ENCODE peak calls at places on chromosomes 7 and 10, in ten cellular contexts. One of them, this sample, is unnamed.

GRCh38 chr7:43784030-43785001 is 25.8 kb downstream of the BLVRA start:
- DNase-seq in cardiac fibroblast: peak; percentile 11
- DNase-seq in HCT116: no peak
- DNase-seq in stimulated activated CD8-positive, alpha-beta memory T cell treated with anti-CD3 and anti-CD28 coated beads, Interleukin-12 subunit alpha, Interleukin-12 subunit beta, amount 100 ng/mL, for 1 hour: no peak
- DNase-seq in neuronal stem cell: no peak
- DNase-seq in hypothalamus: no peak
- DNase-seq in choroid plexus epithelial cell: peak; percentile 65
- DNase-seq in activated T-cell treated with anti-CD3 and anti-CD28 coated beads for 1 hour: no peak
- DNase-seq in hippocampal formation: no peak
- DNase-seq in posterior cingulate gyrus: no peak
- DNase-seq in this sample: no peak

GRCh38 chr7:141562972-141563371 is 11.8 kb downstream of the AGK start:
- DNase-seq in cardiac fibroblast: peak; percentile 18
- DNase-seq in HCT116: no peak
- DNase-seq in stimulated activated CD8-positive, alpha-beta memory T cell treated with anti-CD3 and anti-CD28 coated beads, Interleukin-12 subunit alpha, Interleukin-12 subunit beta, amount 100 ng/mL, for 1 hour: no peak
- DNase-seq in neuronal stem cell: no peak
- DNase-seq in hypothalamus: no peak
- DNase-seq in choroid plexus epithelial cell: peak; percentile 88
- DNase-seq in activated T-cell treated with anti-CD3 and anti-CD28 coated beads for 1 hour: no peak
- DNase-seq in hippocampal formation: no peak
- DNase-seq in posterior cingulate gyrus: no peak
- DNase-seq in this sample: no peak

GRCh38 chr7:76056241-76056640 is 8.3 kb downstream of the MDH2 start:
- DNase-seq in cardiac fibroblast: no peak
- DNase-seq in HCT116: no peak
- DNase-seq in stimulated activated CD8-positive, alpha-beta memory T cell treated with anti-CD3 and anti-CD28 coated beads, Interleukin-12 subunit alpha, Interleukin-12 subunit beta, amount 100 ng/mL, for 1 hour: no peak
- DNase-seq in neuronal stem cell: no peak
- DNase-seq in hypothalamus: no peak
- DNase-seq in choroid plexus epithelial cell: no peak
- DNase-seq in activated T-cell treated with anti-CD3 and anti-CD28 coated beads for 1 hour: no peak
- DNase-seq in hippocampal formation: no peak
- DNase-seq in posterior cingulate gyrus: no peak
- DNase-seq in this sample: no peak

GRCh38 chr10:91434041-91434440 is 23.9 kb downstream of the HECTD2 start:
- DNase-seq in cardiac fibroblast: peak; percentile 75
- DNase-seq in HCT116: no peak
- DNase-seq in stimulated activated CD8-positive, alpha-beta memory T cell treated with anti-CD3 and anti-CD28 coated beads, Interleukin-12 subunit alpha, Interleukin-12 subunit beta, amount 100 ng/mL, for 1 hour: no peak
- DNase-seq in neuronal stem cell: no peak
- DNase-seq in hypothalamus: no peak
- DNase-seq in choroid plexus epithelial cell: peak; percentile 28
- DNase-seq in activated T-cell treated with anti-CD3 and anti-CD28 coated beads for 1 hour: no peak
- DNase-seq in hippocampal formation: no peak
- DNase-seq in posterior cingulate gyrus: no peak
- DNase-seq in this sample: no peak

GRCh38 chr7:139867847-139868246 is 38.8 kb downstream of the TBXAS1 start:
- DNase-seq in cardiac fibroblast: no peak
- DNase-seq in HCT116: no peak
- DNase-seq in stimulated activated CD8-positive, alpha-beta memory T cell treated with anti-CD3 and anti-CD28 coated beads, Interleukin-12 subunit alpha, Interleukin-12 subunit beta, amount 100 ng/mL, for 1 hour: no peak
- DNase-seq in neuronal stem cell: no peak
- DNase-seq in hypothalamus: no peak
- DNase-seq in choroid plexus epithelial cell: no peak
- DNase-seq in activated T-cell treated with anti-CD3 and anti-CD28 coated beads for 1 hour: no peak
- DNase-seq in hippocampal formation: no peak
- DNase-seq in posterior cingulate gyrus: no peak
- DNase-seq in this sample: no peak

GRCh38 chr10:124091646-124092269 is 1.6 kb downstream of the CHST15 start:
- DNase-seq in cardiac fibroblast: peak; percentile 2
- DNase-seq in HCT116: no peak
- DNase-seq in stimulated activated CD8-positive, alpha-beta memory T cell treated with anti-CD3 and anti-CD28 coated beads, Interleukin-12 subunit alpha, Interleukin-12 subunit beta, amount 100 ng/mL, for 1 hour: no peak
- DNase-seq in neuronal stem cell: peak; percentile 24
- DNase-seq in hypothalamus: no peak
- DNase-seq in choroid plexus epithelial cell: no peak
- DNase-seq in activated T-cell treated with anti-CD3 and anti-CD28 coated beads for 1 hour: no peak
- DNase-seq in hippocampal formation: peak; percentile 26
- DNase-seq in posterior cingulate gyrus: peak; percentile 93
- DNase-seq in this sample: peak; percentile 62

GRCh38 chr7:127447326-127447945 is 54.9 kb upstream of the ZNF800 start:
- DNase-seq in cardiac fibroblast: peak; percentile 56
- DNase-seq in HCT116: peak; percentile 74
- DNase-seq in stimulated activated CD8-positive, alpha-beta memory T cell treated with anti-CD3 and anti-CD28 coated beads, Interleukin-12 subunit alpha, Interleukin-12 subunit beta, amount 100 ng/mL, for 1 hour: peak; percentile 15
- DNase-seq in neuronal stem cell: no peak
- DNase-seq in hypothalamus: no peak
- DNase-seq in choroid plexus epithelial cell: peak; percentile 73
- DNase-seq in activated T-cell treated with anti-CD3 and anti-CD28 coated beads for 1 hour: peak; percentile 12
- DNase-seq in hippocampal formation: no peak
- DNase-seq in posterior cingulate gyrus: peak; percentile 33
- DNase-seq in this sample: peak; percentile 15

GRCh38 chr10:88702848-88703597 is 3.0 kb upstream of the LIPK start:
- DNase-seq in cardiac fibroblast: peak; percentile 48
- DNase-seq in HCT116: peak; percentile 89
- DNase-seq in stimulated activated CD8-positive, alpha-beta memory T cell treated with anti-CD3 and anti-CD28 coated beads, Interleukin-12 subunit alpha, Interleukin-12 subunit beta, amount 100 ng/mL, for 1 hour: no peak
- DNase-seq in neuronal stem cell: no peak
- DNase-seq in hypothalamus: no peak
- DNase-seq in choroid plexus epithelial cell: peak; percentile 44
- DNase-seq in activated T-cell treated with anti-CD3 and anti-CD28 coated beads for 1 hour: no peak
- DNase-seq in hippocampal formation: no peak
- DNase-seq in posterior cingulate gyrus: no peak
- DNase-seq in this sample: peak; percentile 81

GRCh38 chr10:35492387-35493195 is 112.5 kb upstream of the GJD4 start:
- DNase-seq in cardiac fibroblast: no peak
- DNase-seq in HCT116: no peak
- DNase-seq in stimulated activated CD8-positive, alpha-beta memory T cell treated with anti-CD3 and anti-CD28 coated beads, Interleukin-12 subunit alpha, Interleukin-12 subunit beta, amount 100 ng/mL, for 1 hour: no peak
- DNase-seq in neuronal stem cell: no peak
- DNase-seq in hypothalamus: no peak
- DNase-seq in choroid plexus epithelial cell: no peak
- DNase-seq in activated T-cell treated with anti-CD3 and anti-CD28 coated beads for 1 hour: no peak
- DNase-seq in hippocampal formation: no peak
- DNase-seq in posterior cingulate gyrus: no peak
- DNase-seq in this sample: peak; percentile 34

GRCh38 chr7:2560175-2560695 is 1.5 kb downstream of the IQCE start:
- DNase-seq in cardiac fibroblast: peak; percentile 27
- DNase-seq in HCT116: no peak
- DNase-seq in stimulated activated CD8-positive, alpha-beta memory T cell treated with anti-CD3 and anti-CD28 coated beads, Interleukin-12 subunit alpha, Interleukin-12 subunit beta, amount 100 ng/mL, for 1 hour: no peak
- DNase-seq in neuronal stem cell: no peak
- DNase-seq in hypothalamus: no peak
- DNase-seq in choroid plexus epithelial cell: no peak
- DNase-seq in activated T-cell treated with anti-CD3 and anti-CD28 coated beads for 1 hour: no peak
- DNase-seq in hippocampal formation: no peak
- DNase-seq in posterior cingulate gyrus: no peak
- DNase-seq in this sample: no peak